ENCODE peak calls at places on chromosome 10, in six cellular contexts. G is C1 segment of cervical spinal cord, L is anterior cingulate cortex, F is uterus, Z is GM13977, P is ureter. W is an unnamed sample.

GRCh38 chr10:14556285-14556956 is 218.3 kb downstream of the FAM107B start:
- DNase-seq in P (peak; percentile 38), Z (peak; percentile 63), G (no peak), L (no peak), F (no peak), W (no peak)

GRCh38 chr10:72728462-72728861 is 36.5 kb downstream of the MCU start:
- DNase-seq in L (no peak), P (no peak), Z (no peak), G (no peak), F (no peak), W (no peak)

GRCh38 chr10:14325325-14325955 is 5.3 kb downstream of the FRMD4A start:
- DNase-seq in G (no peak), L (no peak), Z (peak; percentile 41), P (no peak), F (no peak), W (no peak)

GRCh38 chr10:16689636-16690035 is 127.6 kb downstream of the RSU1 start:
- DNase-seq in G (no peak), L (no peak), Z (no peak), P (no peak), F (no peak), W (no peak)

GRCh38 chr10:12507165-12507870 is 158.0 kb downstream of the CAMK1D start:
- DNase-seq in G (no peak), F (no peak), P (peak; percentile 6), L (no peak), Z (no peak), W (no peak)

GRCh38 chr10:11088709-11089108 is 71.0 kb downstream of the CELF2 start:
- DNase-seq in F (no peak), L (peak; percentile 57), Z (no peak), P (no peak), G (no peak), W (peak; percentile 12)

GRCh38 chr10:4270116-4270515 is 485.1 kb upstream of the KLF6 start:
- DNase-seq in Z (no peak), G (no peak), P (no peak), F (no peak), L (no peak), W (peak; percentile 66)

GRCh38 chr10:100346351-100346764 is 675 bp upstream of the SCD start:
- DNase-seq in Z (peak; percentile 81), L (peak; percentile 73), F (peak; percentile 51), G (peak; percentile 82), P (peak; percentile 68), W (peak; percentile 77)

GRCh38 chr10:89042547-89042946 is 51.9 kb downstream of the FAS start:
- DNase-seq in P (no peak), L (no peak), G (no peak), F (no peak), Z (no peak), W (no peak)

GRCh38 chr10:18616337-18616736 is 35.0 kb downstream of the NSUN6 start:
- DNase-seq in G (no peak), L (no peak), F (no peak), Z (no peak), P (no peak), W (no peak)

GRCh38 chr10:114957673-114958072 is 19.7 kb downstream of the TRUB1 start:
- DNase-seq in F (no peak), P (no peak), L (no peak), Z (no peak), G (no peak), W (no peak)

W was measured in myocyte.